ENCODE peak calls at places on chromosome 21, in seven cellular contexts. Q is fibroblast of lung, I is coronary artery, Y is brain microvascular endothelial cell, R is esophagus muscularis mucosa, V is Caco-2, B is fibroblast of mammary gland. W is an unnamed sample.

GRCh38 chr21:39125752-39126485 is 57.3 kb downstream of the PSMG1 start:
- DNase-seq in Q (peak), I (no peak), Y (peak), R (no peak), V (peak), B (peak), W (peak)

GRCh38 chr21:25790122-25790951 is 55.6 kb downstream of the GABPA start:
- DNase-seq in Q (peak), I (no peak), Y (peak), R (no peak), V (peak), B (peak), W (peak)

GRCh38 chr21:38505654-38506523 is 7.6 kb upstream of the ERG start:
- DNase-seq in Q (peak), I (no peak), Y (peak), R (peak), V (peak), B (peak), W (peak)

GRCh38 chr21:26751305-26751704 is 93.9 kb downstream of the ADAMTS1 start:
- DNase-seq in Q (no peak), I (no peak), Y (no peak), R (no peak), V (no peak), B (no peak), W (no peak)

GRCh38 chr21:39126486-39126806 is 56.8 kb downstream of the PSMG1 start:
- DNase-seq in Q (no peak), I (no peak), Y (no peak), R (no peak), V (no peak), B (no peak), W (no peak)

GRCh38 chr21:27804515-27804914 is 837.6 kb upstream of the ADAMTS5 start:
- DNase-seq in Q (peak), I (no peak), Y (no peak), R (no peak), V (no peak), B (no peak), W (no peak)

GRCh38 chr21:22076471-22076870 is 1078.3 kb downstream of the NCAM2 start:
- DNase-seq in Q (no peak), I (no peak), Y (no peak), R (no peak), V (no peak), B (no peak), W (no peak)

GRCh38 chr21:15121655-15122120 is 56.9 kb upstream of the NRIP1 start:
- DNase-seq in Q (peak), I (no peak), Y (peak), R (no peak), V (peak), B (peak), W (peak)

GRCh38 chr21:32334980-32335471 is 36.4 kb downstream of the MRAP start:
- DNase-seq in Q (peak), I (no peak), Y (no peak), R (no peak), V (no peak), B (no peak), W (no peak)

GRCh38 chr21:19508442-19508841 is 1104.9 kb upstream of the TMPRSS15 start:
- DNase-seq in Q (no peak), I (no peak), Y (no peak), R (no peak), V (no peak), B (no peak), W (no peak)

GRCh38 chr21:19523731-19524130 is 1120.1 kb upstream of the TMPRSS15 start:
- DNase-seq in Q (no peak), I (no peak), Y (no peak), R (no peak), V (no peak), B (peak), W (peak)

DNA sequence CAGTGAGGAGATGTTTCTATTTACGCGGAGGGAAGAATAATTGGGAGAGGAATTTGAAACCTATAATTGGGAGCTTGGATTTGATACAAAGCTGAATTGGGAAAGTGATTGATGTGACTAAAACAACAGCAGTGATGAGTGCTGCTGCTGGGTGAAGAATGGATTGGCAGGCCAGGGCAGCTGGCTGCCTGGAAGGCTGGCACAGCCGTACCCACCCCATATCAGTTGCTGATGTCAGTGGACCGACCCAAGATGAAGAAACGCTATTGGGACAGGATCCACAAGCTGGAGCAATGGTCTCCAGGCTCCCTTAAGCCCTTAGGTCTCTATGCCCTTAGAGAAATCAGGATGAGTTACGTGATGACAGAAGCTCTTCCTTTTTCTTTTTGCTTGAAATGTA is 47.4 kb downstream of the GRIK1 start:
- DNase-seq in Q (no peak), I (no peak), Y (no peak), R (no peak), V (no peak), B (no peak), W (no peak)
- H3K4me3 ChIP-seq in Q (no peak), I (no peak), Y (no peak), R (no peak), V (no peak), B (no peak), W (no peak)

GRCh38 chr21:45289655-45290515 is 2.2 kb upstream of the POFUT2 start:
- DNase-seq in Q (peak), I (peak), Y (no peak), R (no peak), V (no peak), B (peak), W (peak)
- TF ChIP-seq CTCF in Q (peak), I (no peak), Y (peak), R (no peak), V (no peak), B (peak), W (peak)

GRCh38 chr21:29196021-29196663 is 65.7 kb downstream of the MAP3K7CL start:
- DNase-seq in Q (peak), I (no peak), Y (peak), R (no peak), V (peak), B (peak), W (peak)
- H3K4me3 ChIP-seq in Q (peak), I (peak), Y (peak), R (peak), V (no peak), B (peak), W (peak)

GRCh38 chr21:29406385-29406784 is 107.7 kb downstream of the BACH1 start:
- DNase-seq in Q (peak), I (no peak), Y (no peak), R (no peak), V (no peak), B (no peak), W (no peak)
- TF ChIP-seq CTCF in Q (no peak), I (no peak), Y (no peak), R (no peak), V (no peak), B (no peak), W (no peak)

DNA sequence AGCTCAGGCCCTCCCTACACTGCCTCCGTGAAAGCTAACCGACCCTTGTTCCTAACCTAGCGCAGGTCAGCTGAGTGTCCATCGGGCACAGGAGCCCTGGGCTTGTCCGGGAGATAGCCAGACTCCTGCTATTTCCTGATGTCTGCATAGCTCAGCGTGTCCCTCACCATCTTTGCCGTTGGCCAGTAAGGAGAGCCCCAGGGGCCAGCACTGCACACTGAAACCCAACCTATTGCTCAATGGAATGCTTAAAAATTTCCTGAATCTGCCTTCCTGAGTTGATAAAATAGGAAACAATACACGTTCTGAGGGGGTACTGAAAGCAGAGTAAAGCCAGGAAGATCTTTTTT is 2.2 kb downstream of the RUNX1 start:
- DNase-seq in Q (peak), I (no peak), Y (peak), R (no peak), V (no peak), B (no peak), W (no peak)
- H3K4me3 ChIP-seq in Q (peak), I (peak), Y (peak), R (peak), V (no peak), B (peak), W (peak)

GRCh38 chr21:29320021-29320420 is 21.3 kb downstream of the BACH1 start:
- DNase-seq in Q (no peak), I (no peak), Y (no peak), R (no peak), V (no peak), B (peak), W (no peak)
- TF ChIP-seq CTCF in Q (no peak), I (no peak), Y (no peak), R (no peak), V (no peak), B (no peak), W (no peak)

DNA sequence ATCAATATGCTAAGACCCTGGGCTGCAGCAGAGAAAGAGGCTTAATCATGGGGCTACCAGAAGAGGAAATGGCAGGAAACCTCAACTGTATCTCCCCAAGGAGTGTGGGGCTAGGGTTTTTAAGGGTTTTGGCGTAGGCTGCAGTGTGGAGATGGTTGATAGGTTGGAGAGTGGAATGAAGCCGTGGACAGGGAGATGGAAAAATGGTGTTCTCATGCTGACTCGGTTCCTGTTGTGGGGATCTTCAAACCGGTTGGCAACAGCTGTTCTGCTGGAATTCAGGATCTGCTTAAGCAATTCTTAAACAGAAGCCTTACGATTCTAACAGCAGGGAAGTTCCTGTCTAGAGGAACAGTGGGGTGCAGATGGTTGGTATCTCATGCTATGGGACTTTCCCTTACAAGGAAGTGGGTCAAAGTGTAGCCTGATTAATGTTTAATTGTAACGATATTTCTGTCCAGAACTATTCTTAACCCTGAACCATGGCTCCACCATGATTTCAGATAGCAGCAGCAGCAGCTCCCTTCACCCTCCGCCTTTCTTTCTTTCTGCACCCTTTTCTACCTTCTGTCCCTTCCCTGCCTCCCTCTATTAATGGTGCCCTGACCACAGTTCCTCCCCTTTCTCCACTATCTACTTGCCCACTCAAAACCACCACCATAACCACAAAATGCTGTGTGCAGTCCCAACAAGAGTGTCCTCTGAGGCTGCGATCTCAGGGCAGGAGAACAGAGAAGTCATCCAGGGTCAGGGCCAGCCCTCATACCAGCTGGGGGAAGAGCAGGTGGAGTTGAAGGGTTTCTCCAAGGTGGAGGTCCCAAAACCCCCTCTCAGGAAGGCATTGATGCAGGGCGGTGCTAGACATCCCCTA is 30.8 kb downstream of the RSPH1 start:
- DNase-seq in Q (peak), I (no peak), Y (peak), R (no peak), V (no peak), B (no peak), W (peak)
- H3K4me3 ChIP-seq in Q (no peak), I (no peak), Y (no peak), R (no peak), V (no peak), B (no peak), W (no peak)

DNA sequence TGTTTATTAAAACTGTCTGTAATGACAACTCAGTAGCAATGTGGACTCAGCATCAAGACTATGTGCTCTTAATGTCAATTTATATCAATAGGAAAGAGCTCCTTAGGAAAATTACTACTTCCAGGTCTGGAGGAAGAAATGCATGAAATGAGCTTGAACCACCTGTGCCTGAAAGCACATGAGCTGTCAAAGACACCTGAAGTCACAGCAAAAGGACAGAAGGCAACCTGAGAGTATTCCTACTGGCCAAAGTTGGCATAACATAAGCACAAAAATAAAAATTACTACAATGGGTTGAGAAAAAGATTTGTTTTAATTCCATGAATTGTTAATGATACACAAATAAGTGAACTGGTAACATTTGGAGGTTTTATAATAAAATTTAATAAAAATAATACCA is 13.4 kb upstream of the KRTAP7-1 start:
- DNase-seq in Q (no peak), I (no peak), Y (no peak), R (no peak), V (no peak), B (no peak), W (no peak)
- TF ChIP-seq CTCF in Q (no peak), I (no peak), Y (no peak), R (no peak), V (no peak), B (no peak), W (no peak)

DNA sequence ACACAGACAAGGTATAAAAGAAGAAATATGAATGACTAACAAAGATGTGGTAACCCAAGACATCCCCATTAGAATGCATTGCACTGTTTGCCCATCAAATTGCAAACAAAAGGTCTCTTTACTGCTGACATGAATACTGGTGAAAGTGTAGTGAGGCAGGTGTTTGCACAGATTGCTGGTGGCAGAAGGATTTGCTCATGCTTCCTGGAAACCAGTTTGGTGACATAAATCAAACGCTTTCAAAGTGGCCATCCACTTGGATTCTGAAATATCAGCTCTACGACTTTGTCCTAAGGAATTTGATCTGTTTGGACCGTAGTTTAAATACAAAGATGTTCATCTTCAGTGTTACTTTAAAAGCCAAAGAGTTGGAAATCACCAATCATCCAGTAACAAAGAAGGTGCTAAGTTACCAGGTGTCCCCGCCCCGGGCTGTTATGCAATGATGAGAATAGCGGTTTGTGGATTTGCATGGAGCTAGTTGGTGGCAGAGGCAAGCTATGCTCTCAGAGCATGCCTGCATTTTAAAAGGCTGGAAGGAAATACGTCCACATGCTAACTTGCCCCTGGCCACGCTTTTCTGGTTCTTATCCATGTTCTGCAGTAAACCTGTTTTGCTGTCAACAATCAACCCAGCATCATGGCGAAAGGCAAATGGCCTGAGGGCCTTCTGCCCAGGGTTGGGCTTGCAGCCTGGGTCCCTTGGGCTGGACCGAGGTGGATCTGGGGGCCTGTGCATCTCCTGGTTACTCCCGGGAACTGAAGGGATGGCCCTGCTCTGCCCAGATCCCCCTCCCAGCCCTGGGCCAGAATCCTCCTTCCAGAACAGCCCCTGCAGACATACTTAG is 49.2 kb downstream of the UMODL1 start:
- DNase-seq in Q (no peak), I (no peak), Y (no peak), R (no peak), V (peak), B (no peak), W (no peak)
- H3K4me3 ChIP-seq in Q (no peak), I (no peak), Y (no peak), R (no peak), V (no peak), B (no peak), W (no peak)

DNA sequence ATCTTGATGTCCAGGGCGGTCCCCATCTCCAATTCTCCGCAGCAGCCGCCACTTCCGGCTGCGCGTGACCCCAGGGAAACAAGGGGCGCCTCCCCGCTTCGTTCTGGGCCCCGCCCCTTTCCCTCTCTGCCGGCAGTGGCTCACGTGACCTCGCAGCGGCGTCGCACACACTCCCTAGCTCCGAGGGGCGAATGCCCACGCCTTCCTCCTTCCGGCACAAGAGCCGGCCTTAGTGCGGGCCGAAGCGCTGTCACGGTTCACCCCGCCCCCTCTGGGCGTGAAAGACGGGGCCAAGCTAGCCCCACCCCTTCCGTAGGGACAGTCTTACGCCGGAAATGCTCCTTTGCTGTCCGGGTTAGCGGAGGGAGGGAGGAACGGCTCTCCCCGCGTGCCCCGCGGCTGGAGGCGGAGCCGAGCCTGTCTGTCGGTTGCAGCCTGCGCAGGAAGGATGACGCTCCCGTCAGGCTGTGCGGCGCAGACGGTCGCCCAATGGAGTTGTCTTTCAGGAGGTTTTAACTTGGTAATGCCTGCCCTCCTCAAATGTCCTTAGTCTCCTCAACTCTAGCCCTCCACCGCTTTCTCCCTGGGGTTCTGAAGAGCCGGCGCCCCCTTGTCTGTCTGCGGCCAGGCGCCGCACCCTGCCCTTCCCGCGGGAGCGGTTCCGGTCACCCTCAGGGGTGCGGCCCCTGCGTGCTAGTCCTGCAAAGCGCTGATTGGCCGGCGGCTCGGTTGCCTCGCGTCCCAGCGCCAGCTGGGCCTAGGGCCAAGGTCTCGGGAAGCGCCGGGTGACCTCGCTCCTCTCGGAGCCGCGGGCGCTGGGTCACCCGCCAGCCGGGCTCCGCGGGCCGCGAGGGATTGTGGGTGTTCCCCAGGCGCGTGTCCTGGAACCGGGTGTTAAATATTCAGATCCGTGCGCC is at the start of gene VPS26C:
- DNase-seq in Q (peak), I (peak), Y (peak), R (peak), V (peak), B (peak), W (peak)
- TF ChIP-seq CTCF in Q (no peak), I (no peak), Y (no peak), R (no peak), V (no peak), B (no peak), W (no peak)

W was measured in fibroblast of pulmonary artery.